ENCODE peak calls at places on chromosomes 12 and 14, in nine cellular contexts. Q, P, G, O, D, H, M, T and X are unnamed samples. For H3K9me3, the result is how much of the 10 kb centered on the place peaks cover.

GRCh38 chr14:90559811-90560492 is 163.1 kb downstream of the CALM1 start:
- DNase-seq in Q (no peak), P (no peak), G (no peak), O (no peak), D (no peak), H (no peak), M (no peak), T (no peak), X (no peak)

GRCh38 chr12:126383506-126383905 is 1318.3 kb downstream of the AACS start:
- DNase-seq in Q (no peak), P (no peak), G (no peak), O (no peak), D (no peak), H (no peak), M (no peak), T (no peak), X (no peak)

GRCh38 chr12:18135509-18135908 is 45.5 kb upstream of the RERGL start:
- DNase-seq in Q (no peak), P (no peak), G (no peak), O (no peak), D (peak), H (no peak), M (no peak), T (no peak), X (no peak)

GRCh38 chr12:13959131-13959734 is 22.2 kb downstream of the GRIN2B start:
- DNase-seq in Q (peak), P (peak), G (no peak), O (peak), D (no peak), H (no peak), M (no peak), T (no peak), X (no peak)

GRCh38 chr12:130357729-130358330 is 20.1 kb downstream of the PIWIL1 start:
- DNase-seq in Q (no peak), P (no peak), G (no peak), O (no peak), D (no peak), H (no peak), M (no peak), T (no peak), X (no peak)

GRCh38 chr14:22614240-22614799 is 16.2 kb downstream of the ABHD4 start:
- DNase-seq in Q (no peak), P (no peak), G (no peak), O (peak), D (peak), H (no peak), M (no peak), T (no peak), X (no peak)

GRCh38 chr12:15701212-15701611 is 88.0 kb downstream of the EPS8 start:
- DNase-seq in Q (no peak), P (no peak), G (no peak), O (no peak), D (peak), H (no peak), M (no peak), T (no peak), X (no peak)

GRCh38 chr12:122886851-122887816 is 8.8 kb downstream of the VPS37B start:
- DNase-seq in Q (peak), P (peak), G (no peak), O (peak), D (peak), H (no peak), M (no peak), T (no peak), X (no peak)

GRCh38 chr14:77058082-77058481 is 29.6 kb upstream of the IRF2BPL start:
- DNase-seq in Q (no peak), P (no peak), G (no peak), O (no peak), D (no peak), H (no peak), M (no peak), T (no peak), X (no peak)

GRCh38 chr12:91139981-91140659 is 28.8 kb upstream of the LUM start:
- DNase-seq in Q (no peak), P (no peak), G (no peak), O (no peak), D (peak), H (no peak), M (no peak), T (no peak), X (no peak)

GRCh38 chr14:26410189-26410685 is 187.6 kb downstream of the NOVA1 start:
- DNase-seq in Q (no peak), P (no peak), G (no peak), O (no peak), D (no peak), H (no peak), M (no peak), T (no peak), X (no peak)

GRCh38 chr14:26415618-26416123 is 182.2 kb downstream of the NOVA1 start:
- DNase-seq in Q (no peak), P (peak), G (no peak), O (peak), D (peak), H (no peak), M (no peak), T (peak), X (no peak)

GRCh38 chr14:26412421-26412820 is 185.4 kb downstream of the NOVA1 start:
- DNase-seq in Q (no peak), P (no peak), G (no peak), O (no peak), D (no peak), H (no peak), M (no peak), T (no peak), X (no peak)

GRCh38 chr14:26414103-26414502 is 183.7 kb downstream of the NOVA1 start:
- DNase-seq in Q (no peak), P (no peak), G (no peak), O (no peak), D (no peak), H (no peak), M (no peak), T (no peak), X (no peak)

DNA sequence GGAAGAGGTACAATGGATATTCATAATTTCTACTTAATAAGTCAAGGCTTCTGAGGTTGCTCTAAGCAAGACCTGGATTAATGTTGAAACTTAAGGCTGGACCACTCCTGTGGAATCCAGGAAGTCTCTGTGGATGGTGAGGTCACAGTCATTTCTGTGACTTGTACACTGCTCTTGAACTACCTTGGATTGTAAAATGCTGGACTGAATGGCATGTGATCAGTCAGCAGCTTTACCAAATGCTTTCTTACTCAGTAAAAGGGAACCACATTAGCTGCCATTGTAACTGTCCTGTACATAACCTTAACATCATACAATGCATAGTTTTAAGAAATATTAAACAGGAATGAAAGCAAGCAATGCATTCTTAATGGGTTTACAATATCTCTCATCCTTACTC is 182.9 kb downstream of the NOVA1 start:
- DNase-seq in Q (no peak), P (no peak), G (no peak), O (peak), D (no peak), H (no peak), M (no peak), T (no peak), X (no peak)
- H3K9me3 ChIP-seq in Q (under half), P (under half), G (under half), O (under half), D (under half), H (under half), M (under half), T (under half), X (under half)

DNA sequence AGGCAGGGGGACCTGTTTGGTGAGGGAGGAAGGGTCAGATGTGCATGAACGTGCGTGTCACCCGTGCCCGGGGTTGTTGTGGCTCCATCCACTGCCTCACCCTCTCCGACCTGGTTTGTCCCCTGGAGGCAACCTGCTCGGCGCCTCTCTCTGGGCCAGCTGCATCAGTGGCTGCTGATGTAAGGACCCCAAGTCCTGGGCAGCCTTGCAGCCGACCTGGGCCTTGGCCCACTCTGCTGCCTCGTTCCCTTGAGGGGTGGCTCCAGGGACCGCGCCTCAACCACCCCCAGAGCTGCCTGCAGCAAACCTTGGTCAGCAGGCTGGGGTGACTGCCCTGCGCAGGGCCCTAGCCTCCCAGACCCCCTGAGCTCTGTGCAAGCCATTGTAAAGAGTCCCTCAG is 351.7 kb downstream of the TMEM121 start:
- DNase-seq in Q (no peak), P (no peak), G (no peak), O (no peak), D (no peak), H (no peak), M (peak), T (peak), X (no peak)
- H3K9me3 ChIP-seq in Q (under half), P (under half), G (under half), O (under half), D (under half), H (under half), M (under half), T (under half), X (under half)

DNA sequence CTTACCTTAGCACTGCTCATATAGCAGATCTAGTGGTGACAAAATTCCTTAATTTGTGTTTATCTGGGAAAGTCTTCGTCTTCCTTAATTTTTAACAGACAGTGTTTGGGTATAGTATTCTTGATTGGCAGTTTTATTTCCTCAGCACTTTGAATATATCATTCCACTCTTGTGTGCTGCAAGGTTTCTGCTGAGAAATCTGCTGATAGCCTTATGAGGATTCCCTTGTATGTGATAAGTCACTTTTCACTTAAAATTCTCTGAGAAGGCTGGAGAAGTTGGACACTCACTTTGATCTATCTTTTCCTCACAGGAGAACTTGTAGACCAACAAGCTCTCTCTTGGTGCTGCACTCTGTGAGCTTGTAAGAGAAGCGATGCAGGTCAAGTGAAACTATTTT is 306.1 kb upstream of the RTL1 start:
- DNase-seq in Q (no peak), P (no peak), G (no peak), O (no peak), D (no peak), H (no peak), M (no peak), T (no peak), X (no peak)
- H3K9me3 ChIP-seq in Q (under half), P (under half), G (under half), O (under half), D (under half), H (under half), M (under half), T (under half), X (under half)

GRCh38 chr14:106218189-106218588 is 691.8 kb downstream of the TMEM121 start:
- DNase-seq in Q (no peak), P (no peak), G (no peak), O (no peak), D (no peak), H (no peak), M (no peak), T (no peak), X (no peak)
- H3K9me3 ChIP-seq in Q (under half), P (under half), G (under half), O (under half), D (under half), H (under half), M (under half), T (under half), X (under half)

DNA sequence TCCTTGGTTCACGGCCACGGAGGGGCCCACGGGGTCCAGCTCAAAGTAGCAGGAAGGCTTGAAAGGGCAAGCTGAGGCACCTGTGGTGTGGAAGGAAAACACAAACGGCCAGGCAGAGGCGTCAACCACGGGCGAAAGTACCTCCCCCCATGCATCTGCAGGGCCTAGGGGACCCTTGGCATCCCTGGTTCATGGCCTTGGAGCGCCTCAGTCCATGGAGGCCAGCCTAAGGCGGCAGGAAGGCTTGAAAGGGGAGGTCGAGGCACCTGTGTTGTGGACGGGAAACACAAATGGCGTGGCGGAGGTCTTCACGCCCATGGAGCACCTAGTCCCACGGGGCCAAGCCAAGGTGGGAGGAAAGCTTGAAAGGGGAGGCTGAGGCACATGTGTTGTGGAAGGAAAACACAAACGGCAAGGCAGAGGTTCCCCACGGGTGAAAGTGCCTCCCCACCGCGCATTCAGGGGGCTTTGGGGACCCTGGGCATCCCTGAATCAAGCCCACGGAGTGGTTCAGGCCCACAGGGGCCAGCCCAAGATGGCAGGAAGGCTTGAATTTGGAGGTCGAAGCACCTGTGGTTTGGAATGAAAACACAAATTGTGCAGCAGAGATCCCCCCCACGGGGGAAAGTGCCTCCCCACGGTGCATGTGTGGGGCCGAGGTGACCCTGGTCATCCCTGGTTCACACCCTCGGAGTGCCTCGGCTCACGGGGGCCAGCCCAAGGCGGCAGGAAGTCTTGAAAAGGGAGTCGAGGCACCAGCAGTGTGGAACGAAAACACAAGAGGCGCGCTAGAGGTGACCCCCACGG is 380.8 kb downstream of the ALG10 start:
- DNase-seq in Q (no peak), P (peak), G (no peak), O (no peak), D (no peak), H (no peak), M (peak), T (peak), X (peak)
- H3K9me3 ChIP-seq in Q (under half), P (under half), G (under half), O (under half), D (under half), H (under half), M (under half), T (under half), X (under half)

DNA sequence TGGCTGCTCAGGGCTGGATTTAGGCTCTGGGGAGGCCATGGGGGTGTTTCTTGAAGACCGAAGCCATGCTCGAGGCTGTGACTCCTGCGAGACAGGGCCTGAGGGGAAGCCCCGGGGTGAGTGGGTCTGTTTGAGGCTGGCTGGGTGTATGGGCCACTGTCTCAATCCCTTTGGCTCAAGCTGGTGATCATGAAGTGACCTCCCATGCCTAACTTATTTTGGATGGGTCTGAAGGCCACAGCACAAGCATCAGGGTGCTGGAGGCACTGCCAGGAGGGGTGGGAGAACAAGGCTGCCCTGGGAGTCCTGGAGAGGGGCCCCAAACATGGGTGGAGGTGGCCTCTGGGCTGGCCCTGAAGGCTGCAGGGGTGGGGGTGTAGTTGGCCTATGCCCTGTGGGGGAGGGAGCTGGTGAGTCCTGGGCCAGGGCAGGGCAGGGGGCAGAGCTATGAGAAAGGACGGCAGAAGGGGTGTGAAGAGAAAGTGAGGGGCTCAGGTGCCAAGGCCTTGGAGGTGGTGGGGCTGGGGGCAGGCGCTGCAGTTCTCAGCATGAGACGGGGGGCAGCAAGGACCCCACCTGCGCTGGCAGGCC is 100.9 kb downstream of the KIF26A start:
- DNase-seq in Q (no peak), P (no peak), G (no peak), O (no peak), D (no peak), H (no peak), M (no peak), T (no peak), X (no peak)
- H3K9me3 ChIP-seq in Q (under half), P (under half), G (under half), O (under half), D (under half), H (under half), M (under half), T (under half), X (under half)

GRCh38 chr12:34387711-34388635 is 365.7 kb downstream of the ALG10 start:
- DNase-seq in Q (no peak), P (no peak), G (no peak), O (no peak), D (no peak), H (no peak), M (peak), T (no peak), X (no peak)
- H3K9me3 ChIP-seq in Q (under half), P (under half), G (under half), O (under half), D (under half), H (under half), M (under half), T (under half), X (under half)

GRCh38 chr12:132986001-132986884 is at the start of gene ZNF26:
- DNase-seq in Q (peak), P (peak), G (peak), O (peak), D (peak), H (peak), M (peak), T (peak), X (peak)

DNA sequence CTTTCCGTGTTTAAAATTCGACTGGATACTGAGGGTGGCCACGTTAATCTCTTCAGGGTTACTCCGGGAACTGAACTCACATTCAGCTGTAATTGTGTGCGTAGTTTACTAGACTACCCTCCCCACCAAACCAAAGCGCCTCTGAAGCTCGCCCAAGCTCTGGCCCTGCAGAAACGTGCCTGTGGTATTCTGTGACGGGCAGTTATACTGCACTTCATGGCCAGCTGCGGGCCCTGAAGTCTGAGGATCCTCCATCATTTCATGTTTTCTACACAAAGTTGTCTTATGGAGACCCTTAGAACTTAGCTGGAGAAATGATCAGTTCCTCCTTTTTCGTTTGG is 688 bp downstream of the ZNF26 start:
- DNase-seq in Q (peak), P (no peak), G (no peak), O (peak), D (peak), H (no peak), M (no peak), T (no peak), X (no peak)
- H3K9me3 ChIP-seq in Q (under half), P (under half), G (under half), O (half or more), D (under half), H (under half), M (under half), T (under half), X (under half)